ENCODE peak calls at places on chromosomes 16 and 17, in ten cellular contexts. W is GM20000; F is PC-3; X is CD8-positive, alpha-beta T cell; S is cardiac muscle cell; B is AG04449; M is HFFc6; K is prostate gland; T is astrocyte of the cerebellum; J is heart right ventricle. E is an unnamed sample.

GRCh38 chr17:58728831-58729230 is 26.8 kb upstream of the PPM1E start:
- DNase-seq in M (no peak), T (no peak), K (no peak), J (no peak), W (no peak), S (no peak), F (no peak), X (no peak), B (no peak), E (no peak)

GRCh38 chr17:31144427-31144826 is 49.6 kb downstream of the NF1 start:
- DNase-seq in W (no peak), M (no peak), S (no peak), F (no peak), B (no peak), K (no peak), J (no peak), T (no peak), X (no peak), E (no peak)

GRCh38 chr17:41026668-41027471 is at the start of gene KRTAP1-5:
- DNase-seq in F (peak), K (no peak), M (peak), T (no peak), X (no peak), B (peak), J (no peak), W (no peak), S (no peak), E (peak)

GRCh38 chr17:75031972-75032895 is 14.5 kb downstream of the ATP5PD start:
- DNase-seq in W (peak), J (peak), F (peak), K (peak), T (no peak), X (peak), B (no peak), S (peak), M (peak), E (peak)

GRCh38 chr17:40121191-40121885 is 433 bp upstream of the MSL1 start:
- DNase-seq in K (no peak), W (peak), M (no peak), J (peak), F (peak), S (peak), T (no peak), X (no peak), B (no peak), E (peak)

GRCh38 chr17:32876414-32877163 is at the start of gene MYO1D:
- DNase-seq in F (peak), M (no peak), S (peak), T (no peak), B (no peak), J (peak), K (peak), W (peak), X (peak), E (peak)

GRCh38 chr16:88499836-88500251 is 46.8 kb downstream of the ZFPM1 start:
- DNase-seq in B (no peak), T (no peak), F (no peak), X (no peak), M (no peak), K (no peak), J (peak), W (no peak), S (no peak), E (no peak)

GRCh38 chr16:89918453-89919347 is at the start of gene MC1R:
- DNase-seq in K (no peak), T (no peak), X (peak), B (no peak), W (peak), M (no peak), S (peak), F (no peak), J (no peak), E (no peak)

GRCh38 chr17:7156342-7156940 is 22.7 kb downstream of the ASGR1 start:
- DNase-seq in K (no peak), M (no peak), F (no peak), T (no peak), X (no peak), J (no peak), W (no peak), B (no peak), S (no peak), E (no peak)

GRCh38 chr16:87921236-87921773 is 15.0 kb downstream of the CA5A start:
- DNase-seq in B (no peak), S (no peak), F (no peak), T (no peak), M (no peak), X (no peak), K (no peak), J (no peak), W (no peak), E (no peak)

GRCh38 chr16:69703638-69704037 is 22.7 kb downstream of the NQO1 start:
- DNase-seq in T (no peak), S (no peak), B (no peak), W (no peak), J (no peak), K (no peak), X (no peak), F (no peak), M (no peak), E (no peak)

GRCh38 chr16:48347980-48348379 is 37.2 kb downstream of the SIAH1 start:
- DNase-seq in J (no peak), K (no peak), S (no peak), M (no peak), T (no peak), B (no peak), W (no peak), X (no peak), F (no peak), E (no peak)

GRCh38 chr16:52496051-52496876 is 50.7 kb downstream of the TOX3 start:
- DNase-seq in X (no peak), B (no peak), M (no peak), S (peak), J (no peak), F (no peak), T (no peak), W (no peak), K (no peak), E (no peak)

GRCh38 chr16:52597772-52598483 is 51.0 kb upstream of the TOX3 start:
- DNase-seq in W (no peak), F (no peak), B (no peak), M (no peak), S (no peak), K (peak), X (no peak), T (no peak), J (no peak), E (no peak)

GRCh38 chr17:4658478-4659305 is 17.2 kb upstream of the ALOX15 start:
- DNase-seq in F (no peak), B (peak), T (no peak), W (peak), M (peak), J (no peak), X (no peak), S (no peak), K (no peak), E (peak)

GRCh38 chr16:86680661-86681439 is 102.5 kb downstream of the FOXL1 start:
- DNase-seq in F (no peak), W (no peak), J (no peak), S (no peak), B (no peak), X (no peak), T (no peak), K (no peak), M (no peak), E (no peak)

GRCh38 chr17:29616300-29617048 is 6.2 kb downstream of the CORO6 start:
- DNase-seq in M (no peak), T (no peak), B (no peak), J (no peak), S (no peak), X (no peak), F (no peak), W (no peak), K (no peak), E (no peak)

GRCh38 chr17:7894226-7894625 is 5.6 kb downstream of the CHD3 start:
- DNase-seq in M (no peak), T (no peak), W (no peak), F (no peak), K (no peak), S (no peak), J (no peak), B (no peak), X (no peak), E (no peak)

GRCh38 chr17:51164911-51165679 is 1.1 kb upstream of the NME2 start:
- DNase-seq in K (no peak), F (no peak), W (no peak), X (no peak), M (no peak), B (no peak), T (no peak), J (no peak), S (no peak), E (no peak)

GRCh38 chr17:82394296-82394695 is 22.7 kb downstream of the UTS2R start:
- DNase-seq in K (no peak), W (no peak), S (no peak), M (no peak), T (no peak), B (no peak), J (no peak), F (no peak), X (no peak), E (no peak)

GRCh38 chr16:66580605-66581209 is 1.4 kb downstream of the CMTM2 start:
- DNase-seq in M (peak), B (peak), W (no peak), X (peak), J (no peak), S (peak), K (no peak), F (peak), T (peak), E (peak)

GRCh38 chr17:41016578-41017215 is 7.8 kb upstream of the KRTAP3-1 start:
- DNase-seq in X (no peak), J (no peak), T (no peak), F (no peak), S (no peak), K (no peak), B (no peak), M (no peak), W (no peak), E (no peak)

GRCh38 chr17:52515927-52516326 is 357.4 kb upstream of the CA10 start:
- DNase-seq in F (no peak), M (no peak), W (no peak), B (no peak), S (no peak), K (no peak), J (no peak), T (no peak), X (no peak), E (no peak)

GRCh38 chr16:3590736-3591435 is 13.7 kb upstream of the NLRC3 start:
- DNase-seq in M (no peak), S (no peak), T (no peak), X (no peak), B (no peak), J (no peak), F (no peak), W (no peak), K (no peak), E (peak)

GRCh38 chr17:74736423-74737298 is at the start of gene RAB37:
- DNase-seq in K (no peak), J (peak), W (peak), T (no peak), X (peak), B (no peak), M (no peak), F (no peak), S (peak), E (no peak)

GRCh38 chr16:75198135-75198600 is 8.8 kb downstream of the CTRB2 start:
- DNase-seq in S (no peak), X (no peak), J (no peak), T (no peak), F (no peak), W (no peak), B (no peak), M (no peak), K (no peak), E (no peak)

GRCh38 chr17:81930142-81931125 is 2.9 kb upstream of the MAFG start:
- DNase-seq in K (no peak), W (peak), B (no peak), M (no peak), S (no peak), T (no peak), J (no peak), F (peak), X (no peak), E (no peak)

GRCh38 chr17:59377410-59377809 is 46.0 kb downstream of the YPEL2 start:
- DNase-seq in W (no peak), J (no peak), S (no peak), M (no peak), K (no peak), F (no peak), B (no peak), T (no peak), X (no peak), E (peak)

GRCh38 chr16:381788-382717 is at the start of gene PGAP6:
- DNase-seq in K (peak), W (peak), J (peak), M (no peak), S (peak), F (peak), T (no peak), X (peak), B (no peak), E (peak)

GRCh38 chr16:58024673-58025350 is 742 bp upstream of the MMP15 start:
- DNase-seq in S (peak), M (no peak), T (no peak), F (no peak), X (peak), J (peak), K (no peak), B (no peak), W (peak), E (no peak)

GRCh38 chr17:7673239-7673638 is 14.1 kb downstream of the TP53 start:
- DNase-seq in X (no peak), J (no peak), K (no peak), B (no peak), F (peak), T (no peak), M (peak), S (no peak), W (no peak), E (peak)

GRCh38 chr17:50346313-50347086 is 574 bp downstream of the XYLT2 start:
- DNase-seq in S (peak), T (no peak), F (peak), B (no peak), J (peak), M (no peak), X (no peak), K (peak), W (peak), E (peak)

GRCh38 chr16:48335961-48336360 is 49.3 kb downstream of the SIAH1 start:
- DNase-seq in X (no peak), M (peak), T (peak), K (no peak), S (no peak), J (no peak), W (no peak), F (no peak), B (peak), E (no peak)

GRCh38 chr17:32323784-32324590 is 18.0 kb downstream of the C17orf75 start:
- DNase-seq in W (peak), X (no peak), S (no peak), M (no peak), B (no peak), F (peak), J (no peak), T (no peak), K (peak), E (peak)

GRCh38 chr17:72614476-72614870 is 478.0 kb downstream of the SLC39A11 start:
- DNase-seq in M (no peak), K (no peak), S (no peak), X (no peak), F (peak), B (no peak), W (no peak), J (no peak), T (no peak), E (no peak)

DNA sequence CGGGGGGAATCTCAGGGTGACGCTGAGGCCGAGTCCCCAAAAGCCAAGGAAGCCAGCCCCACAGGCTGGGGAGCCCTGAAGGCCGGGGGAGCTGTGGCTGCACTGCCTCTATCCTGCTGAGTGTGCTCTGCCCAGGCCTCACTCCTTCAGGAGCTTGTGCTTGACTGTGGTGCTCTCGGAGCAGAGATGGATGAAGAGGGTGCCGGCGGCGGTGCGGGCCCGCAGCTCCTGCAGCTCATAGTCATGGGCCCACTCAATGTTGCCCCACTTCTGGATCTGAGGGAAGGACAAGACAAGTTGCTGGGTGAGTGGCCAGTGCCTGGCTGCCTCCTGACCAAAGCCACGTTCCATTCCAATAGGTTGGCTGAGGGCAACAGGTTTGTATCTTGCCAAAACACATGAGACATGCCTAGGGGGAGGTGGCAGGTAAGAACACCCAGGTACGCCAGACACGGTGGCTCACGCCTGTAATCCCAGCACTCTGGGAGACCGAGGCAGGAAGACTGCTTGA is 20.5 kb downstream of the ATPAF2 start:
- DNase-seq in W (no peak), B (no peak), F (no peak), T (no peak), M (no peak), S (no peak), X (no peak), J (no peak), K (no peak), E (no peak)
- TF ChIP-seq CTCF in W (no peak), B (no peak), F (no peak), T (no peak), M (no peak), S (no peak), X (no peak), J (no peak), K (no peak), E (no peak)

GRCh38 chr17:79839363-79840203 is at the start of gene CBX4:
- DNase-seq in J (peak), T (peak), S (peak), K (peak), W (peak), B (peak), M (peak), X (peak), F (peak), E (peak)

GRCh38 chr17:79838541-79839274 is 532 bp downstream of the CBX4 start:
- DNase-seq in T (no peak), J (peak), K (peak), M (peak), W (peak), S (peak), B (no peak), X (peak), F (peak), E (peak)

GRCh38 chr17:79836952-79837887 is 2.0 kb downstream of the CBX4 start:
- DNase-seq in B (no peak), W (peak), K (peak), X (peak), T (no peak), F (peak), S (peak), M (no peak), J (peak), E (peak)

GRCh38 chr17:79835953-79836951 is 3.0 kb downstream of the CBX4 start:
- DNase-seq in K (peak), T (no peak), S (peak), W (no peak), X (no peak), M (no peak), F (peak), J (no peak), B (no peak), E (peak)

DNA sequence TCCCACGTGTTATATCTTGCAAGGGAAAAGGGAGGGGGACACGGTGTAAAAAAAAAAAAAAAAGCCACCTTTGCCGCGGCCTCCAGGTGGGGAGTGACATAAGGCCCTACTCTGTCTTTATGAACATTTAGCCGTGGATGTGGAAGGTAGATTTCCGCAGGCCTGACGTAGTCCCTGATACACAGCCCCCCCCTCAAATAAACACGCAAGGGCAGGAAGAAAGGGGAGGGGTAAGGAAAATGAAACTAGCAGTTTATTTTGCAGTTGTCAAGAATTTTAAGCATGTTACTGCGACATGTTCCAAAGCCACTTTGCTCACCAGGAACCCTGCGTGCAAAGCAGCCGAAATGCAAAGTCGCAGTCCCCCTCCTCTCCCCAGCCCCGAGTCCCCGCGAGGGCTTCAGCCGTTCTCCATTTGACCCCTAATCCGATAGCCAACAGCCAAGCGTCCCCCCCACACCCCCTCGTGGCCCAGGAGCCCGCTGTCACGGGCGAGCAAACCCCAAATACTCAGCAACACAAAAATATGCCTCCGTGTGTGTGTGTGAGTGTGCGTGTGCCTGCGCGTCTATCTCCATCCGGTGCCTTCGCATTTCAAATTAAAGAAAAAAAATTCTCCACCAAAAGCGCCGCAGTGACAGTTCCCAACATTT is 1.2 kb downstream of the CBX4 start:
- DNase-seq in B (no peak), F (no peak), S (no peak), M (no peak), T (no peak), J (peak), W (no peak), X (peak), K (no peak), E (no peak)
- TF ChIP-seq CTCF in B (no peak), F (no peak), S (no peak), M (no peak), T (no peak), J (no peak), W (no peak), X (no peak), K (no peak), E (no peak)

DNA sequence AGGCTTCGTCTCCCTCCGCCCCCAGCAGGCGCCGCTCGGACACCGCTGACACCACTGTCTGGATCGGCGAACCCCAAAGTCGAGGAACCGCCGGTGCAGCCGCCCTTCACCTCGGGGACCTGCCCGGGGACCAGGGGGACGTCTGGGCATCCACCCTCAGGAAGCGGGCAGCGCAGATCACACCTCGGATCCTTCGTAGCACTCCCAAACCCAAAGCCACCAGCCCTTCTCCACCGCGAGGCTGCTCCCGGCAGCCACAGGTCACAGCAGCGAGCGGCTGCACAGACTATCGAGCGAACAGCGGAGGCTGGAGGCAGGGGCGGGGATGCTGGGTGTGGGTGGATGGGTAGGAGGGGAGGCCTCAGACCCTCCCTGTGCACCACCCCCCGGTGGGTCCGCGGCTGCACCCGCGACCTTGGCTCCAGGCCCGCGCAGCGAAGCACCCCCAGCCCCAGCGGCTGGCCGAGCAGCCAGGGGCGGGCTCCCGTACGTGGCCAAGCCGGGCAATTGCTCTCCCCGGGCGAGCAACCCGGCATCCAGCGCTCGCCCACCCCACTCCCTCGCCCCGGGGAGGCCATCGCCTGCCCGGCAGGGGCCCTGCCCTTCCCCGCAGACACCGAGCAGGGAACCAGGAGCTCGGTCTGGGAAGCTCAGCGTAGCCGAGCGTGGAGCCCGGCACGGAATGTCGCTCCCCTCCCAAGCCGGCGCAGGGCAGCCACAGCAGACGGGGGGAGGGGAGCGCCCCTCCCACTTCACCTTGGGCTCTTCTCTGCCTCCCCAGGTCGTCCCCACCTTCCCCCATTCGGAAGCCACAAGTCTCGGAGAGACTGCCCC is 1.0 kb downstream of the SDK2 start:
- DNase-seq in M (no peak), S (peak), J (peak), K (peak), X (peak), W (peak), T (no peak), F (peak), B (no peak), E (no peak)
- TF ChIP-seq CTCF in M (no peak), S (peak), J (peak), K (peak), X (no peak), W (no peak), T (peak), F (no peak), B (no peak), E (peak)

DNA sequence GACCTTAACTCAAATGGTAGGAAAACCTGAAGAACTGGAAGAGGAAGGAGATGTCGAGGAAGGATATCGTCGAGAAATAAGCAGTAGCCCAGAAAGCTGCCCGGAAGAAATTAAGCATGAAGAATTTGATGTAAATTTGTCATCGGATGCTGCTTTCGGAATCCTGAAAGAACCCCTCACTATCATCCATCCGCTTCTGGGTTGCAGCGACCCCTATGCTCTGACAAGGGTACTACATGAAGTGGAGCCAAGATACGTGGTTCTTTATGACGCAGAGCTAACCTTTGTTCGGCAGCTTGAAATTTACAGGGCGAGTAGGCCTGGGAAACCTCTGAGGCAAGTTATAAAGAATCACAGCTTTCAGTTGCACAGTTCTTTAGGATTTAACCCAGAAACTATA is 15.5 kb downstream of the ERCC4 start:
- DNase-seq in K (no peak), M (no peak), F (peak), S (no peak), W (no peak), X (no peak), T (no peak), B (no peak), J (no peak), E (no peak)
- TF ChIP-seq CTCF in K (no peak), M (peak), F (peak), S (peak), W (peak), X (peak), T (peak), B (peak), J (peak), E (no peak)